ENCODE peak calls at places on chromosomes 6 and 20, in eight cellular contexts. V is fibroblast of mammary gland, K is astrocyte of the spinal cord, I is fibroblast of villous mesenchyme, H is endodermal cell, B is tibial nerve, L is WTC11, P is neural crest cell. W is an unnamed sample.

GRCh38 chr6:80182291-80182690 is 75.8 kb downstream of the BCKDHB start:
- DNase-seq in K (peak; percentile 69), L (no peak), P (no peak), I (peak; percentile 36), H (no peak), V (peak; percentile 64), B (no peak), W (no peak)

GRCh38 chr6:149497365-149497764 is 12.6 kb upstream of the ZC3H12D start:
- DNase-seq in P (no peak), B (no peak), L (no peak), K (no peak), I (no peak), H (no peak), V (no peak), W (no peak)

GRCh38 chr20:2805682-2806350 is 5.4 kb upstream of the CPXM1 start:
- DNase-seq in K (no peak), V (peak; percentile 24), I (no peak), B (no peak), L (no peak), P (no peak), H (peak; percentile 65), W (peak; percentile 12)

GRCh38 chr6:133337312-133337711 is 96.2 kb downstream of the EYA4 start:
- DNase-seq in K (no peak), H (no peak), I (no peak), P (no peak), V (peak; percentile 19), L (no peak), B (no peak), W (no peak)

GRCh38 chr6:151617539-151617938 is 123.7 kb downstream of the CCDC170 start:
- DNase-seq in L (no peak), B (no peak), H (no peak), K (no peak), I (no peak), V (peak; percentile 29), P (no peak), W (no peak)

GRCh38 chr6:23106951-23107350 is 537.6 kb downstream of the HDGFL1 start:
- DNase-seq in V (peak; percentile 89), K (peak; percentile 79), H (no peak), I (peak; percentile 81), P (no peak), B (no peak), L (no peak), W (no peak)

GRCh38 chr6:161533266-161533665 is 259.4 kb upstream of the AGPAT4 start:
- DNase-seq in H (no peak), L (no peak), I (no peak), K (no peak), P (no peak), V (no peak), B (no peak), W (no peak)

GRCh38 chr6:139743629-139744028 is 369.2 kb upstream of the CITED2 start:
- DNase-seq in V (peak; percentile 95), P (no peak), H (no peak), B (no peak), K (peak; percentile 93), I (peak; percentile 78), L (no peak), W (no peak)

GRCh38 chr20:58037631-58038030 is 190.8 kb downstream of the ANKRD60 start:
- DNase-seq in B (no peak), L (no peak), V (no peak), H (no peak), K (no peak), P (no peak), I (no peak), W (no peak)

GRCh38 chr6:11798096-11798495 is 19.5 kb upstream of the ADTRP start:
- DNase-seq in H (no peak), K (no peak), P (no peak), I (peak; percentile 14), B (no peak), V (peak; percentile 12), L (no peak), W (no peak)

GRCh38 chr6:164227952-164228522 is 813.5 kb downstream of the QKI start:
- DNase-seq in K (no peak), V (no peak), I (no peak), H (peak; percentile 59), B (no peak), P (no peak), L (peak; percentile 18), W (no peak)

GRCh38 chr6:99093781-99094180 is 146.0 kb upstream of the FBXL4 start:
- DNase-seq in H (no peak), V (no peak), L (no peak), K (no peak), I (no peak), B (no peak), P (no peak), W (no peak)

GRCh38 chr6:38846361-38846760 is 131.2 kb downstream of the DNAH8 start:
- DNase-seq in I (no peak), L (no peak), P (no peak), H (no peak), K (no peak), V (no peak), B (no peak), W (no peak)

GRCh38 chr20:47392015-47392720 is 35.7 kb upstream of the ZMYND8 start:
- DNase-seq in B (no peak), L (no peak), I (peak; percentile 85), P (no peak), V (peak; percentile 98), H (no peak), K (peak; percentile 89), W (peak; percentile 50)

GRCh38 chr6:14747881-14748520 is 497.9 kb upstream of the JARID2 start:
- DNase-seq in H (peak; percentile 2), I (peak; percentile 43), P (no peak), V (peak; percentile 52), B (no peak), K (peak; percentile 36), L (no peak), W (no peak)

GRCh38 chr6:30344868-30345671 is at the start of gene RPP21:
- DNase-seq in L (peak; percentile 88), H (peak; percentile 96), B (peak; percentile 76), I (peak; percentile 77), V (peak; percentile 60), P (peak; percentile 74), K (peak; percentile 82), W (peak; percentile 98)
- TF ChIP-seq CTCF in L (no peak), H (no peak), B (no peak), I (no peak), V (no peak), P (no peak), K (no peak), W (no peak)

GRCh38 chr6:35147101-35147885 is 6.2 kb upstream of the TCP11 start:
- DNase-seq in I (no peak), K (no peak), B (no peak), V (no peak), P (no peak), H (no peak), L (no peak), W (no peak)

GRCh38 chr6:35145757-35146156 is 4.6 kb upstream of the TCP11 start:
- DNase-seq in K (no peak), L (no peak), P (no peak), H (no peak), I (no peak), V (no peak), B (no peak), W (no peak)

GRCh38 chr6:35148167-35148741 is 7.1 kb upstream of the TCP11 start:
- DNase-seq in B (no peak), V (peak; percentile 86), I (no peak), L (peak; percentile 69), P (peak; percentile 23), K (peak; percentile 74), H (peak; percentile 93), W (no peak)

GRCh38 chr6:35149891-35150566 is 8.9 kb upstream of the TCP11 start:
- DNase-seq in P (no peak), K (no peak), B (no peak), V (no peak), L (no peak), I (no peak), H (peak; percentile 46), W (no peak)

GRCh38 chr6:35146453-35146852 is 5.3 kb upstream of the TCP11 start:
- DNase-seq in H (peak; percentile 85), B (peak; percentile 33), L (peak; percentile 56), P (peak; percentile 42), I (peak; percentile 48), V (peak; percentile 54), K (peak; percentile 64), W (no peak)
- TF ChIP-seq CTCF in H (peak; percentile 79), B (peak; percentile 53), L (no peak), P (peak; percentile 66), I (peak; percentile 71), V (peak; percentile 66), K (peak; percentile 77), W (peak; percentile 25)

DNA sequence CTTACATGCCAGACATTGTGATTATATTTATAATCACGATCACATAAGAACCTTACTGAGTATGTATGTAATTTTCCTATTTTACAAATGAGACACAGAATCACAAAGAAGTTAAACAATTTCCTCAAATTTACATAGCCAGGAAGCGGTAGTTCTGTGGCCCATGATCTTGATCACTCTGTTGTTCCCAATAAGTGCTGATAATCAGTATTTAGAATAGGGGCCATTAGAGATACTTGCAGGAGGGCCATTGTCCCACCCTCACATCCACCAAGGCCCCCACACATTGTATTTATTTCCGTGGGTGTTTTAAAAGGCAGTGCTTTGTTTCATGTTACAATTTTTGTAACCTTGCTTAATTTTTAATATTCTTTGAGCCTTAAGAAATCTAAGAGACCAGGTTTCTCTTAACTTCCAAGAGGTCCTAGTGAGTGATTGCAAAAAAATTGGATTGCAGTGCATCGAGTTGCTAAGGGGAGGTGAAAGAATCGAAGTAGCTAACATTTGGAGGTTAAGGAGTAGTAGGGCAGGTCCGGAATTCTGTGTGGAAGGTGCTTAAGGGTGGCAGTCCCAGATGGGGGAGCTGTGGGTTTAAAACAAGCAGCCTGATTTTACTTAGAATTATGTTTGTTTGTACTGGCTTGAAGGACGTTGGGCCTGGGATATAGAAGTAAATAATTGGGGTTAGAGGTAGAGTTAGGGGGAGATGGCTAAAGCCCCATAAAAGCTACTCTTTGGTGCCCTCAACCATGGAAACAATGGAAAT is 339.4 kb downstream of the CDKAL1 start:
- DNase-seq in V (peak; percentile 37), K (peak; percentile 25), P (no peak), H (peak; percentile 68), B (no peak), L (no peak), I (no peak), W (no peak)
- TF ChIP-seq CTCF in V (peak; percentile 22), K (peak; percentile 24), P (peak; percentile 8), H (peak; percentile 61), B (no peak), L (no peak), I (no peak), W (no peak)

DNA sequence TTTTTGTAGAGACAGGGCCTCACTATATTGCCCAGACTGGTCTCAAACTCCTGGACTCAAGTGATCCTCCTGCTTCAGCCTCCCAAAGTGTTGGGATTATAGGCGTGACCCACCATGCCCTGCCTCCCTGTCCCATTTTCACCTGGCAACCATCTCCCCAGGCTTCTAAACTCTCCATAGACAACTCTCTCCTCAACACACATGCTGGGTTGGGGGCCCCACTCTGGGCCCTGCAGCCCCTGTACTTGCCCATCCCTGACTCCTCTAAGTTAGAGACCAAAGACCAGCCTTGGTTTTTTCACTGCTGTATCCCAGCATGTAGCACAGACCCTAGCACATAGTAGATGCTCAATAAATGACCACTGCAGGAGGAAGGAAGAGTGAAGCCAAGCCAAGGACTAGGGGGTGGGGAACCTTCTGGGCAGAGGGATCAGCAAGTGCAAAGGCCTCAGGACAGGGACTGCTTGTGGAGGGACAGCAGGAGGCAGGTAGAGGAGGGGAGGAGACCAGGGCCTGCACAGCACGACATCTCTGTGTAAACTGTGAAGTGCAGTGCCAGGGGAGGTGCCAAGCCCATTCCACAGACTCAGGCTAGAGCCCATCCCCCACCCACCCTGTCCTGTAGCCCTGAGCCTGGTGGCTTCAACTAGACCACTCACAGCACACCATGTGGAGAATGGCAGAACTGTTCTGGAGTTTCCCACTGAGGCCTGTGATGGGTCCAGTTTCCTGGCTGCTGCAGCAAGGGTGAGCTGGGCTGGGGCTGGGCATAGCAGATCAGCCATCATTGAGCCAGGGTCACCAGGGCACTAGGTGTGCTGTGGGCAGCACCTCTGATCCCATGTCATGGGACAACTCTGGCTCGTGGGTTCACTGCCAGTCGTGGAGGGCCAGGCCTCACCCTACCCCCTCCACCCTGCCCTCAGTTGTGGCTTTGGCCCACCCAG is 3.4 kb upstream of the SRC start:
- DNase-seq in H (peak; percentile 79), I (no peak), V (no peak), B (no peak), K (no peak), L (no peak), P (no peak), W (no peak)
- TF ChIP-seq CTCF in H (peak; percentile 57), I (no peak), V (no peak), B (no peak), K (no peak), L (no peak), P (no peak), W (no peak)